ENCODE peak calls at places on chromosomes 12 and 14, in six cellular contexts. M is right cardiac atrium, L is frontal cortex, O is nucleus accumbens, V is T-helper 9 cell, C is skeletal muscle cell. D is an unnamed sample.

GRCh38 chr12:19410211-19410610 is 29.1 kb upstream of the AEBP2 start:
- DNase-seq in C (no peak), M (no peak), V (no peak), L (no peak), O (no peak), D (no peak)

GRCh38 chr14:31556191-31556590 is 5.0 kb upstream of the NUBPL start:
- DNase-seq in O (no peak), C (no peak), L (no peak), V (no peak), M (no peak), D (no peak)

GRCh38 chr12:120757949-120758348 is 32.3 kb downstream of the ACADS start:
- DNase-seq in M (no peak), L (no peak), C (no peak), V (no peak), O (no peak), D (no peak)

GRCh38 chr12:14327717-14328116 is 37.8 kb upstream of the ATF7IP start:
- DNase-seq in M (no peak), V (no peak), C (no peak), O (no peak), L (no peak), D (peak)

GRCh38 chr14:90656986-90657385 is 159.2 kb downstream of the TTC7B start:
- DNase-seq in O (no peak), L (no peak), C (no peak), M (no peak), V (no peak), D (no peak)

GRCh38 chr12:122963928-122964240 is 2.4 kb downstream of the ABCB9 start:
- DNase-seq in L (peak), C (no peak), V (no peak), M (peak), O (no peak), D (no peak)

GRCh38 chr12:53172352-53172751 is 8.2 kb upstream of the ZNF740 start:
- DNase-seq in V (no peak), C (no peak), M (no peak), L (no peak), O (no peak), D (no peak)

GRCh38 chr12:19154696-19155095 is 25.2 kb downstream of the PLEKHA5 start:
- DNase-seq in V (no peak), C (no peak), O (no peak), L (no peak), M (no peak), D (no peak)

GRCh38 chr14:73750161-73750901 is 36.1 kb upstream of the PNMA1 start:
- DNase-seq in O (no peak), M (no peak), V (no peak), L (no peak), C (no peak), D (no peak)

GRCh38 chr14:68011629-68012028 is 192.1 kb downstream of the RAD51B start:
- DNase-seq in L (no peak), O (no peak), V (no peak), M (no peak), C (peak), D (no peak)

GRCh38 chr12:114006482-114007425 is 40.6 kb upstream of the RBM19 start:
- DNase-seq in C (no peak), M (no peak), V (no peak), O (no peak), L (no peak), D (no peak)

GRCh38 chr12:8609061-8609570 is 3.5 kb downstream of the AICDA start:
- DNase-seq in O (no peak), M (no peak), V (no peak), L (peak), C (no peak), D (no peak)

GRCh38 chr12:110689002-110689600 is at the start of gene HVCN1:
- DNase-seq in V (peak), M (peak), C (no peak), L (peak), O (no peak), D (no peak)

GRCh38 chr14:59582161-59582560 is 5.5 kb upstream of the CCDC175 start:
- DNase-seq in M (no peak), L (no peak), C (peak), V (no peak), O (no peak), D (no peak)

GRCh38 chr14:55416866-55417265 is 5.2 kb upstream of the ATG14 start:
- DNase-seq in L (no peak), C (no peak), V (no peak), M (no peak), O (no peak), D (no peak)

GRCh38 chr14:65772901-65773574 is 360.5 kb downstream of the FUT8 start:
- DNase-seq in O (no peak), C (no peak), V (no peak), M (no peak), L (no peak), D (no peak)

GRCh38 chr14:94474581-94475031 is 1.4 kb downstream of the SERPINA9 start:
- DNase-seq in M (no peak), V (no peak), O (no peak), L (no peak), C (no peak), D (no peak)

GRCh38 chr14:102487204-102487577 is 22.4 kb downstream of the ANKRD9 start:
- DNase-seq in O (no peak), M (no peak), C (no peak), L (no peak), V (no peak), D (no peak)

GRCh38 chr12:114399664-114400211 is 6.2 kb downstream of the TBX5 start:
- DNase-seq in C (no peak), V (no peak), O (no peak), L (no peak), M (no peak), D (no peak)

GRCh38 chr12:124700810-124701594 is 133.6 kb upstream of the NCOR2 start:
- DNase-seq in V (no peak), M (peak), L (no peak), O (no peak), C (no peak), D (no peak)

GRCh38 chr14:90418053-90418452 is 21.2 kb downstream of the CALM1 start:
- DNase-seq in M (no peak), C (no peak), O (no peak), L (no peak), V (no peak), D (no peak)

GRCh38 chr12:42306297-42306696 is 19.6 kb downstream of the ZCRB1 start:
- DNase-seq in V (no peak), O (no peak), M (no peak), L (no peak), C (no peak), D (no peak)

GRCh38 chr12:754871-755562 is 2.6 kb downstream of the WNK1 start:
- DNase-seq in M (no peak), L (peak), O (no peak), V (no peak), C (no peak), D (no peak)

GRCh38 chr12:112172556-112173324 is 47.4 kb downstream of the TRAFD1 start:
- DNase-seq in V (no peak), C (no peak), M (no peak), L (no peak), O (no peak), D (no peak)

GRCh38 chr12:75389706-75390105 is 1.2 kb upstream of the GLIPR1L2 start:
- DNase-seq in O (no peak), M (no peak), V (no peak), C (no peak), L (no peak), D (no peak)

GRCh38 chr14:104366931-104367810 is 212.4 kb upstream of the C14orf180 start:
- DNase-seq in V (no peak), M (peak), L (no peak), O (no peak), C (no peak), D (no peak)

GRCh38 chr12:60704171-60704914 is 1108.5 kb downstream of the SLC16A7 start:
- DNase-seq in V (no peak), L (no peak), O (no peak), M (no peak), C (no peak), D (no peak)

GRCh38 chr12:108063192-108063591 is 65.9 kb upstream of the WSCD2 start:
- DNase-seq in C (no peak), M (no peak), O (no peak), L (no peak), V (no peak), D (no peak)

GRCh38 chr12:68780731-68781130 is 27.2 kb upstream of the MDM2 start:
- DNase-seq in C (no peak), V (no peak), O (no peak), L (no peak), M (no peak), D (no peak)

GRCh38 chr14:54929556-54929955 is 26.9 kb upstream of the GCH1 start:
- DNase-seq in C (no peak), V (no peak), O (no peak), L (no peak), M (no peak), D (no peak)

GRCh38 chr12:119804011-119804641 is 73.0 kb downstream of the CIT start:
- DNase-seq in M (peak), V (no peak), O (no peak), L (no peak), C (no peak), D (no peak)

GRCh38 chr12:52199294-52199920 is 7.6 kb upstream of the KRT80 start:
- DNase-seq in V (no peak), O (no peak), L (no peak), C (no peak), M (peak), D (no peak)